ENCODE peak calls at places on chromosomes 16 and 17, in five cellular contexts. O is K562, J is H1, F is HepG2, S is GM12878. N is an unnamed sample.
A peak's percentile ranks its signal among the peaks of the same experiment; 100 is the strongest.

GRCh38 chr16:67675999-67676398 is 9.4 kb downstream of the C16orf86 start:
- DNase-seq in O (no peak), J (no peak), F (no peak), S (no peak), N (no peak)

GRCh38 chr17:56710986-56711385 is 117.5 kb downstream of the NOG start:
- DNase-seq in O (no peak), J (no peak), F (no peak), S (no peak), N (no peak)

GRCh38 chr17:50153650-50154575 is 3.4 kb upstream of the PPP1R9B start:
- DNase-seq in O (peak; percentile 92), J (no peak), F (no peak), S (no peak), N (no peak)

GRCh38 chr17:61139219-61139618 is 260.4 kb upstream of the TBX2 start:
- DNase-seq in O (no peak), J (no peak), F (no peak), S (peak; percentile 77), N (no peak)

GRCh38 chr17:48633266-48633816 is 7.2 kb upstream of the HOXB9 start:
- DNase-seq in O (no peak), J (peak; percentile 69), F (no peak), S (no peak), N (no peak)

GRCh38 chr17:79065105-79065670 is 9.4 kb upstream of the ENGASE start:
- DNase-seq in O (peak; percentile 77), J (peak; percentile 76), F (peak; percentile 43), S (no peak), N (peak; percentile 70)

GRCh38 chr17:15917021-15917438 is 27.9 kb upstream of the ADORA2B start:
- DNase-seq in O (no peak), J (no peak), F (no peak), S (no peak), N (peak; percentile 11)

GRCh38 chr17:72614476-72614870 is 478.0 kb downstream of the SLC39A11 start:
- DNase-seq in O (no peak), J (no peak), F (no peak), S (no peak), N (no peak)

GRCh38 chr17:887842-888214 is 91.7 kb downstream of the NXN start:
- DNase-seq in O (no peak), J (no peak), F (no peak), S (no peak), N (no peak)

GRCh38 chr17:39950871-39951348 is 11.9 kb upstream of the GSDMA start:
- DNase-seq in O (no peak), J (no peak), F (no peak), S (no peak), N (no peak)

GRCh38 chr17:82103588-82104451 is 5.8 kb upstream of the FASN start:
- DNase-seq in O (peak; percentile 79), J (peak; percentile 76), F (peak; percentile 90), S (no peak), N (peak; percentile 62)

GRCh38 chr16:27321013-27321960 is 7.5 kb downstream of the IL4R start:
- DNase-seq in O (no peak), J (no peak), F (no peak), S (no peak), N (no peak)

GRCh38 chr17:42311240-42312034 is 23.1 kb downstream of the STAT5A start:
- DNase-seq in O (peak; percentile 97), J (no peak), F (peak; percentile 91), S (no peak), N (peak; percentile 45)

GRCh38 chr17:79950306-79950705 is 85.4 kb downstream of the TBC1D16 start:
- DNase-seq in O (peak; percentile 16), J (peak; percentile 78), F (no peak), S (no peak), N (peak; percentile 69)

GRCh38 chr16:51434567-51435198 is 283.6 kb upstream of the SALL1 start:
- DNase-seq in O (no peak), J (no peak), F (no peak), S (no peak), N (no peak)

GRCh38 chr17:18261659-18262058 is 1.2 kb downstream of the MIEF2 start:
- DNase-seq in O (no peak), J (no peak), F (no peak), S (no peak), N (no peak)

GRCh38 chr16:49649013-49649785 is 206.7 kb downstream of the ZNF423 start:
- DNase-seq in O (no peak), J (no peak), F (peak; percentile 10), S (no peak), N (no peak)

GRCh38 chr16:88769617-88770458 is 15.2 kb downstream of the PIEZO1 start:
- DNase-seq in O (peak; percentile 97), J (peak; percentile 84), F (no peak), S (no peak), N (peak; percentile 78)

GRCh38 chr17:77191266-77191665 is 50.5 kb downstream of the SEC14L1 start:
- DNase-seq in O (no peak), J (no peak), F (no peak), S (no peak), N (no peak)

GRCh38 chr17:17107891-17108680 is 65.8 kb downstream of the MPRIP start:
- DNase-seq in O (no peak), J (no peak), F (no peak), S (no peak), N (no peak)

GRCh38 chr16:88385831-88386815 is 3.4 kb downstream of the ZNF469 start:
- DNase-seq in O (no peak), J (no peak), F (no peak), S (no peak), N (no peak)

GRCh38 chr16:57341441-57342303 is 16.9 kb upstream of the CCL22 start:
- DNase-seq in O (no peak), J (no peak), F (no peak), S (no peak), N (no peak)

GRCh38 chr16:69108069-69108904 is 2.8 kb downstream of the HAS3 start:
- DNase-seq in O (no peak), J (no peak), F (no peak), S (no peak), N (peak; percentile 40)

GRCh38 chr16:48318630-48319029 is 66.6 kb downstream of the SIAH1 start:
- DNase-seq in O (no peak), J (no peak), F (no peak), S (peak; percentile 23), N (peak; percentile 18)
- TF ChIP-seq ATF2 in O (no peak), J (no peak), F (no peak), S (no peak), N (no peak)

GRCh38 chr17:69460963-69461922 is 46.7 kb downstream of the MAP2K6 start:
- DNase-seq in O (no peak), J (no peak), F (no peak), S (no peak), N (no peak)
- TF ChIP-seq ATF2 in O (no peak), J (no peak), F (no peak), S (no peak), N (no peak)

DNA sequence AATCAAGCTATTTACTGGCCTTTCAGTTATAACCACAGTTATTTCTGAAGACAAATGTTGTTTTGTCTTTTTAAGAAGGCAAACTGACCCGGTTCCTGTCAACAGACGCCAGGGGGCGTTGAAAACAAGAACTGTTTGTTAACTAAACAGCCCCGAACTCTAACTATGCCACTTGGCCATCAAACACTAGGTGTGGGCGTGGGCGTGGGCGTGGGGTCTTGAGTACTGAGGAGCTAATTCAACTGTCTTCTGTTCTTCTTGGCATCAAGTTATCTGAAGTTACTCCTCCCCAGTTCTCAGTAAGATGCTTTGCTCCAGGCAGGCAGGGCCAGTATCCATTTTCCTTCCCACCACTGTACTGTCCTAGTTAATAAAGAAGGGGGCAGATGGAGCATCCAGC is 63.3 kb upstream of the MTMR4 start:
- DNase-seq in O (peak; percentile 78), J (peak; percentile 67), F (peak; percentile 52), S (no peak), N (peak; percentile 58)
- TF ChIP-seq ATF2 in O (no peak), J (no peak), F (no peak), S (no peak), N (no peak)

DNA sequence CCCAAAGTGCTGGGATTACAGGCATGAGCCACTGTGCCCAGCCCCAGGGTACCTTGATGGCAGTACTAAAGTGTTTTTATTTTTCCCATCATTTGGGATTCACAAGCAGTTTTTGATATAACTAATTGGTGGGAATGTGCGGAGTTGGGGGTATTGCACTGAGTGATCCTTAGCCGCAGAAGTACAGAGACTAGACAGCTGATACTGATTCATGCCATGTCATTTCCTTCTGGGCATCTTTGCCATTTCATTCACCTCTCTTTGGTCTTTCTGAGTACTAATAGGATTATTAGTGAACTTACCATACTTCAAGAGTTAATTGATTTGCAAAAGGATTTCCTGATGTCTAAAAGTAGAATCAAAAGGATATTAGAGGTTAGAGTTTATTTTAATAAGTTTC is 9.7 kb downstream of the NMT1 start:
- DNase-seq in O (no peak), J (no peak), F (no peak), S (no peak), N (no peak)
- TF ChIP-seq ATF2 in O (no peak), J (no peak), F (no peak), S (no peak), N (no peak)

GRCh38 chr17:57915980-57916757 is 39.0 kb downstream of the CUEDC1 start:
- DNase-seq in O (no peak), J (peak; percentile 72), F (no peak), S (no peak), N (peak; percentile 55)
- TF ChIP-seq ATF2 in O (no peak), J (no peak), F (no peak), S (no peak), N (no peak)

GRCh38 chr17:28972437-28972836 is 21.1 kb upstream of the PHF12 start:
- DNase-seq in O (no peak), J (no peak), F (no peak), S (no peak), N (no peak)

GRCh38 chr17:28975634-28976033 is 24.3 kb upstream of the PHF12 start:
- DNase-seq in O (no peak), J (no peak), F (no peak), S (no peak), N (no peak)

GRCh38 chr17:28975031-28975430 is 23.7 kb upstream of the PHF12 start:
- DNase-seq in O (no peak), J (no peak), F (no peak), S (no peak), N (no peak)

GRCh38 chr17:28974451-28974850 is 23.1 kb upstream of the PHF12 start:
- DNase-seq in O (peak; percentile 36), J (no peak), F (no peak), S (no peak), N (no peak)

DNA sequence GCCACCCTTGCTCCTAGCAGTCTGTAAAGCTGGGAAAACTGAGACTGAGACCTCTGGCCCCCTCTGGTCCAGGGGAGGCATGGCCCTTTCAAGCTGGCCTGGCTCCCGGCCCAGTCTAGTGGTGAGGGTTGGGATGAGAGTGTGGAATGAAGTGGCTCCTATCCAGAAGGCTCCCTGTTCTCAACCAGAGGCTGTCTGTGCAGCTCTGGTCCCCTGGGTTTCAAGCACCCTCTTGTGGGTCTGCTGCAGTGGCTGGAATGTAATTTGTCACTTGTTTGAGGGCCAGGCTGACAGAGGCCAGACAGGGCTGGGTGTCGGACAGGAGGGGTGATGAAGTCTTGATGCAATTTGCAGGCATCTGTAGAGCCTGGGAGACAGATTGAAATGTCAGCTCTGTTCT is 22.1 kb upstream of the PHF12 start:
- DNase-seq in O (no peak), J (no peak), F (no peak), S (no peak), N (no peak)
- TF ChIP-seq ATF2 in O (no peak), J (no peak), F (no peak), S (no peak), N (no peak)

N was measured in WTC11.